ENCODE peak calls at places on chromosomes 6 and 20, in six cellular contexts. O is GM12878, T is GM12891, M is K562, U is HepG2, C is H1. X is an unnamed sample.

GRCh38 chr20:33967126-33967525 is 26.6 kb upstream of the RALY start:
- DNase-seq in O (no peak), T (no peak), M (no peak), U (no peak), C (no peak), X (no peak)

GRCh38 chr20:50722466-50723155 is 8.8 kb upstream of the PARD6B start:
- DNase-seq in O (no peak), T (no peak), M (no peak), U (no peak), C (no peak), X (no peak)

GRCh38 chr20:62887147-62887859 is 25.7 kb upstream of the TCFL5 start:
- DNase-seq in O (no peak), T (no peak), M (peak; percentile 47), U (peak; percentile 50), C (no peak), X (no peak)

GRCh38 chr6:170137176-170137891 is 153.5 kb downstream of the DLL1 start:
- DNase-seq in O (no peak), T (no peak), M (no peak), U (no peak), C (no peak), X (no peak)

GRCh38 chr20:47139934-47140333 is 216.6 kb downstream of the ZMYND8 start:
- DNase-seq in O (no peak), T (no peak), M (no peak), U (peak; percentile 38), C (no peak), X (no peak)

GRCh38 chr6:138582573-138582972 is 83.3 kb upstream of the NHSL1 start:
- DNase-seq in O (no peak), T (no peak), M (no peak), U (no peak), C (no peak), X (no peak)

GRCh38 chr20:63097336-63097831 is 90.6 kb upstream of the BHLHE23 start:
- DNase-seq in O (no peak), T (no peak), M (no peak), U (no peak), C (no peak), X (no peak)

GRCh38 chr6:4573958-4574481 is 202.2 kb upstream of the CDYL start:
- DNase-seq in O (no peak), T (no peak), M (no peak), U (no peak), C (no peak), X (no peak)

GRCh38 chr6:69735029-69735428 is 61.8 kb downstream of the LMBRD1 start:
- DNase-seq in O (no peak), T (no peak), M (no peak), U (no peak), C (no peak), X (no peak)

GRCh38 chr6:69732640-69733039 is 64.2 kb downstream of the LMBRD1 start:
- DNase-seq in O (peak; percentile 11), T (no peak), M (peak; percentile 18), U (no peak), C (no peak), X (no peak)

GRCh38 chr6:69732045-69732444 is 64.8 kb downstream of the LMBRD1 start:
- DNase-seq in O (no peak), T (no peak), M (no peak), U (no peak), C (no peak), X (no peak)

DNA sequence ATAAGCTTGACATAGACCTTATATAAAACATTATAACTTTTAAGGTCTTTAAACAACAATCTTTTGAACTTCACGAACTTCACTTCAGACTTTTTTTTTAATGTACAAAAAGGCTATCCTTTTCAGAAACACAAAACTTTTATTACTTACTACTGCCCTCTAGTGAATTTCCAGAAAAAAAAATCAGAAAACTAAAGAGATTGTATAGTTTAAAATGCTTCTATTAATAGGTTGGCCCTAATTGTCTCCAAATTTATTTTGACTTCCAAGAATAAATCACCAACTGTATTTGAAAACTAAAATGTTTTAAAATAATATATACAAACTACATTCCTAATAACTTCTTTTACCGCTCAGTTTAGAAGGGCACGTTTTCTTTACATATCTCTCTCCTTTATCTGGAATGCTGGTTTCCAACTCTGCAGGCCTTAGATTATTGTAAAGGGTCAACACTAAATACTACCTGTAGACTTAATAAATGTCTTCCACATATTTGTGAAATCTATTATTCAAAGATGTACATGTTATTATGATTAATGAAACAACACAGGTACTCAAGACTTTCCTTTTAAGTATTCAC is 66.8 kb downstream of the LMBRD1 start:
- DNase-seq in O (no peak), T (no peak), M (no peak), U (no peak), C (no peak), X (no peak)
- TF ChIP-seq TAF1 in O (no peak), T (no peak), M (no peak), U (no peak), C (no peak), X (no peak)

DNA sequence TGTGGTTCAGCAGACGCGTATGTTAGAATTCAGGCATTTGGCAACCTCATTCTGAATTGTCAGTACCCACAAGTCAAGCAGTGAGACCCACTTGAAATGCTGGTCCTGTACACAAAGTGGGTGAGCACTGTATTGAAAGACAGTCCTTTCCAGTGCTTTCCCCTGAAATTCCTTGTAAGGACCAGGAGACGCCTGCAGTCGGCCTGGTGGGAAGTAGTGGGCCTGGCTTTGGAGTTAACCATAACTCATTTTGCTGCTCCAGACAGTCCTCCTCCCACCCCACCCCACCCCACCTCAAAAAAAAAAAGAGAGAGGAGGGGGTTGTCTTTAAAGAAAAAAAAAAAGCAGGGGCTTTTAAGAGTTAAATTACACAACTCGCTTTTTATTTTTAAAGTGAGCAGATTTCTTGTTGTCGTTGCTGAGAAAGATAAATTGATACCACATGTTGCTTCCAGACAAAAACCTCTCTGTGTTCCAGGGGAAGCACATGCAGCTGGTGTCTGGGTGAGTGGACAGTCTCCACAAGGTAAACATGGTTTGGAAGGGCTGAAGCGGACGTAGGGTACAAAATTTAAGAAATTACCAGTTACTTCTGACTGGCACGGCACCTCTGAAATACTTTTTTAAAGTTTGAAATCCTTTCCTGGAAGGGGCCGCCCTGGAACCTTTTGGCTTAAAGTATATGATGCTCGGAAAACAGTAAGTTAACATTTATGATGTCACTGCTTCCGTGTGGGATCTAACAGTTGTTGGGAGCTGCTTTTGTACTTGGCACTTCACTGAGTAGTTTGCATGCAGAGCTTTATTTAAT is 95.3 kb downstream of the FOXO3 start:
- DNase-seq in O (no peak), T (no peak), M (no peak), U (peak; percentile 62), C (no peak), X (no peak)
- TF ChIP-seq POLR2A in O (no peak), T (no peak), M (no peak), U (no peak), C (no peak), X (no peak)

DNA sequence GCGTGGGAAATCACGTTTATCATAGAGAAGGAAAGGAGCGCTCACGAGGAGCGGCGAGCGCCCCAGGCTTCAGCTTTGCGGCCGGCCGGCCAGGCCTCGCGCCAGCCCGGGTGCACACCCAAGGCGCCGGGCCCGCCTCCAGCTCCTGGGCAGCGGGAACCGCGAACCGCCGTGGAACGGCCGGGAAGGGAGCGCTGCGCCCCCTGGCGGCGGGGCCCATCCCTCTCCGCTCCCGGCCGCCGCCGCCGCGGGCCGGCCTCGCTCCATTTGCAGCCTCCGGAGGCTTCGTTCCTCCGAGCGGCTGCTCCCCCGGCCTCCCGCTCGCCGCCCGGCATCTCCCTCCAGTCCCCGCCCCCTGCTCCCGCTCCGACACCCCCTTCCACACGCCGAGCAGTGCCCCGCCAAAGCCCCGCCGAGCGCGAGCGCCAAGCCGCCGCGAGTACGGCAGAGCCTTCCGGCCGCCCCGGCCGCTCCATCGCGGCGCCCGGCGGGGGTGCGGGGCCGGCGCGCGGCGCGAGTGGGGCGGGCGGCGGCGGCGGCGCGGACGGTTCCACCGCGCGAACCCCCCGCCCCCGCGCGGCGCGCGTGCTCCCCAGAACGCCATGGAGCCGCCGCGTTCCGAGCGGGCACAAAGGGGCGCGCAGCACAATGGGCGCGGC is 973 bp downstream of the BEND3 start:
- DNase-seq in O (no peak), T (peak; percentile 82), M (peak; percentile 88), U (peak; percentile 61), C (no peak), X (peak; percentile 89)
- TF ChIP-seq POLR2AphosphoS5 in O (no peak), T (no peak), M (no peak), U (no peak), C (no peak), X (no peak)

GRCh38 chr20:16607364-16608264 is 34.4 kb upstream of the KIF16B start:
- DNase-seq in O (no peak), T (no peak), M (no peak), U (peak; percentile 37), C (no peak), X (no peak)
- TF ChIP-seq TAF1 in O (no peak), T (no peak), M (no peak), U (no peak), C (no peak), X (no peak)

GRCh38 chr6:24721461-24722215 is 2.7 kb upstream of the C6orf62 start:
- DNase-seq in O (no peak), T (no peak), M (no peak), U (no peak), C (no peak), X (peak; percentile 34)
- TF ChIP-seq POLR2A in O (peak; percentile 97), T (peak; percentile 93), M (peak; percentile 88), U (peak; percentile 94), C (peak; percentile 98), X (peak; percentile 92)

DNA sequence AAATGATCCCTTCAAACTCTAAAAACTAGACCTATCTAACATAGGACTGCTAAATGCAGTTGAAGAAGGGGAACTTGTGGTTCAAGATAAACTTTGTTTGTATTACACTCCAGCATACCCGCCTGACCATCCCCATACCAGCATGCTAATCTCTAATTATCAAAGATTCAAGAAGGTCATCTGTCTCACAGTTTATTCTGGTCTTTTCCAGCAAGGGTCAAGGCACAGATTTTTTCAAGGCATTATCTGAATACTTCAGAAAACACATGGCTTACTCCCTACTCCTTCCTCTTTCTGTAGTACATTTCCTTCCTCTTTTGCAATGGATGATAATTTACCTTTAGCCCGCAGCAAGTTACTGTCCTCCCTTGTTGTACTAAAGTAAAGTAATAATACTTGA is 174.1 kb downstream of the PKHD1 start:
- DNase-seq in O (no peak), T (no peak), M (peak; percentile 5), U (no peak), C (no peak), X (no peak)
- TF ChIP-seq POLR2AphosphoS5 in O (no peak), T (no peak), M (no peak), U (no peak), C (no peak), X (no peak)

GRCh38 chr20:40090236-40090635 is 598.8 kb downstream of the MAFB start:
- DNase-seq in O (no peak), T (no peak), M (no peak), U (no peak), C (no peak), X (no peak)
- TF ChIP-seq TAF1 in O (no peak), T (no peak), M (no peak), U (no peak), C (no peak), X (no peak)

DNA sequence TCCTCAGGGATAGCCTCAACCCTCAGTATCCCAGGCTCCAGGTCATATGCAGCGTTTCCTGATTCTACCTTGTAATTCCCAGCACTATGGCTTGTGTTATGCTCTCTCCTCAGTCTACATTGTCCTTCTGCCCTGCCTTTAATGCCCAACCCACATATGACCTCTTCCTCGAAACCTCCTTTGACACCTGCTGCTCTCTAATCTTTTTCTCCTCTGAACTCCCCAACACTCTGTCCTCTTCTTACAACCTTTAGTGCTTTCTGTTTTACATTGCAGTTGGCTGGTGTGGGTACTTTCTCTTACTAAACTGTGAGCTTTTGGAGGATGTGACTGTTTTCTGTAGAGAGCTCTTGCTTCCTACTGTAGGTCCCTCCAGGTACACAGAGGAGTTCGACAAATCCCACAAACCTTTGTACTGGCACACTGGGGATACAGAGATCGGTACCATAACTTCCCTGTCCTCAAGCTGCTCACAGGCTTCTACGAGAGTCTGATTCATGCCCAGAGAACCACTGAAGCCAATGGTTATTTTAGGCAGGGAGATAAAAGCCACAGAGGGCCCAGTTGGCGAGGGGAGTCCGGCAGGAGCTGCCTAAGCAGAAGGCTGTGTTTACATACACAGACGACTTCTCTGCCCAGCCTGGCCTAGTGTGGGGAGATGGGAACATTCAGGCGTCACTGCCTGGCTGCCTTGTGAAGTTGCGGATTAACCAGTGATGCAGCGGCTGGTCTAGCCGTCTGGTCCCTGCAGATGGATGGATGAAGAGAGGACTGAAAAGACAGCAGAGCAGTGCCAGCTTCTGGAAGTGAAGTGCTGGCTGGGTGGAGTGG is 8.4 kb upstream of the EPB41L1 start:
- DNase-seq in O (no peak), T (no peak), M (no peak), U (no peak), C (no peak), X (no peak)
- TF ChIP-seq POLR2A in O (no peak), T (no peak), M (no peak), U (no peak), C (no peak), X (no peak)

X was measured in GM12892.